ENCODE peak calls at places on chromosomes 13 and 19, in six cellular contexts. One of them, this sample, is unnamed.

GRCh38 chr13:114229486-114229885 is 5.2 kb upstream of the CDC16 start:
- DNase-seq in AG04450: no peak
- DNase-seq in WERI-Rb-1: no peak
- DNase-seq in stimulated activated CD8-positive, alpha-beta memory T cell treated with anti-CD3 and anti-CD28 coated beads, Interleukin-7, amount 100 ng/mL, for 1 hour: no peak
- DNase-seq in CD4-positive, alpha-beta memory T cell: no peak
- DNase-seq in HFF-Myc: no peak
- DNase-seq in this sample: no peak

GRCh38 chr13:39038569-39038898 is 278 bp downstream of the NHLRC3 start:
- DNase-seq in AG04450: no peak
- DNase-seq in WERI-Rb-1: no peak
- DNase-seq in stimulated activated CD8-positive, alpha-beta memory T cell treated with anti-CD3 and anti-CD28 coated beads, Interleukin-7, amount 100 ng/mL, for 1 hour: peak; percentile 12
- DNase-seq in CD4-positive, alpha-beta memory T cell: peak; percentile 68
- DNase-seq in HFF-Myc: no peak
- DNase-seq in this sample: no peak

GRCh38 chr13:101618440-101619187 is 166.1 kb downstream of the ITGBL1 start:
- DNase-seq in AG04450: no peak
- DNase-seq in WERI-Rb-1: no peak
- DNase-seq in stimulated activated CD8-positive, alpha-beta memory T cell treated with anti-CD3 and anti-CD28 coated beads, Interleukin-7, amount 100 ng/mL, for 1 hour: no peak
- DNase-seq in CD4-positive, alpha-beta memory T cell: peak; percentile 42
- DNase-seq in HFF-Myc: no peak
- DNase-seq in this sample: no peak

GRCh38 chr19:4493104-4493928 is 21.2 kb downstream of the HDGFL2 start:
- DNase-seq in AG04450: no peak
- DNase-seq in WERI-Rb-1: no peak
- DNase-seq in stimulated activated CD8-positive, alpha-beta memory T cell treated with anti-CD3 and anti-CD28 coated beads, Interleukin-7, amount 100 ng/mL, for 1 hour: no peak
- DNase-seq in CD4-positive, alpha-beta memory T cell: no peak
- DNase-seq in HFF-Myc: no peak
- DNase-seq in this sample: no peak

GRCh38 chr13:39049274-39049673 is 11.0 kb downstream of the NHLRC3 start:
- DNase-seq in AG04450: no peak
- DNase-seq in WERI-Rb-1: no peak
- DNase-seq in stimulated activated CD8-positive, alpha-beta memory T cell treated with anti-CD3 and anti-CD28 coated beads, Interleukin-7, amount 100 ng/mL, for 1 hour: no peak
- DNase-seq in CD4-positive, alpha-beta memory T cell: no peak
- DNase-seq in HFF-Myc: no peak
- DNase-seq in this sample: no peak

GRCh38 chr13:65926750-65927171 is 1303.4 kb downstream of the PCDH9 start:
- DNase-seq in AG04450: no peak
- DNase-seq in WERI-Rb-1: peak; percentile 10
- DNase-seq in stimulated activated CD8-positive, alpha-beta memory T cell treated with anti-CD3 and anti-CD28 coated beads, Interleukin-7, amount 100 ng/mL, for 1 hour: no peak
- DNase-seq in CD4-positive, alpha-beta memory T cell: no peak
- DNase-seq in HFF-Myc: no peak
- DNase-seq in this sample: no peak

GRCh38 chr19:8336072-8336569 is 6.9 kb downstream of the KANK3 start:
- DNase-seq in AG04450: no peak
- DNase-seq in WERI-Rb-1: no peak
- DNase-seq in stimulated activated CD8-positive, alpha-beta memory T cell treated with anti-CD3 and anti-CD28 coated beads, Interleukin-7, amount 100 ng/mL, for 1 hour: no peak
- DNase-seq in CD4-positive, alpha-beta memory T cell: no peak
- DNase-seq in HFF-Myc: no peak
- DNase-seq in this sample: no peak

GRCh38 chr19:44712864-44713515 is 14.0 kb downstream of the CEACAM16 start:
- DNase-seq in AG04450: no peak
- DNase-seq in WERI-Rb-1: no peak
- DNase-seq in stimulated activated CD8-positive, alpha-beta memory T cell treated with anti-CD3 and anti-CD28 coated beads, Interleukin-7, amount 100 ng/mL, for 1 hour: no peak
- DNase-seq in CD4-positive, alpha-beta memory T cell: no peak
- DNase-seq in HFF-Myc: no peak
- DNase-seq in this sample: no peak

GRCh38 chr13:107765724-107766436 is 449.5 kb downstream of the LIG4 start:
- DNase-seq in AG04450: no peak
- DNase-seq in WERI-Rb-1: peak; percentile 59
- DNase-seq in stimulated activated CD8-positive, alpha-beta memory T cell treated with anti-CD3 and anti-CD28 coated beads, Interleukin-7, amount 100 ng/mL, for 1 hour: no peak
- DNase-seq in CD4-positive, alpha-beta memory T cell: no peak
- DNase-seq in HFF-Myc: no peak
- DNase-seq in this sample: no peak

This sample was measured in neuronal stem cell.